ENCODE peak calls at places on chromosomes 6 and 20, in seven cellular contexts. One of them, this sample, is unnamed.

GRCh38 chr20:59314872-59315500 is 14.6 kb downstream of the EDN3 start:
- DNase-seq in HEK293T: no peak
- DNase-seq in NCI-H2081: no peak
- DNase-seq in H9: no peak
- DNase-seq in CD4-positive, alpha-beta memory T cell: no peak
- DNase-seq in T-helper 2 cell: no peak
- DNase-seq in iPS-NIHi11: no peak
- DNase-seq in this sample: no peak

GRCh38 chr6:34560366-34561226 is 4.5 kb upstream of the SPDEF start:
- DNase-seq in HEK293T: no peak
- DNase-seq in NCI-H2081: peak
- DNase-seq in H9: no peak
- DNase-seq in CD4-positive, alpha-beta memory T cell: no peak
- DNase-seq in T-helper 2 cell: no peak
- DNase-seq in iPS-NIHi11: no peak
- DNase-seq in this sample: peak

GRCh38 chr6:101666256-101666655 is 272.7 kb downstream of the GRIK2 start:
- DNase-seq in HEK293T: no peak
- DNase-seq in NCI-H2081: no peak
- DNase-seq in H9: no peak
- DNase-seq in CD4-positive, alpha-beta memory T cell: no peak
- DNase-seq in T-helper 2 cell: no peak
- DNase-seq in iPS-NIHi11: no peak
- DNase-seq in this sample: no peak

GRCh38 chr6:126957721-126958120 is 160.8 kb upstream of the RSPO3 start:
- DNase-seq in HEK293T: no peak
- DNase-seq in NCI-H2081: no peak
- DNase-seq in H9: no peak
- DNase-seq in CD4-positive, alpha-beta memory T cell: no peak
- DNase-seq in T-helper 2 cell: no peak
- DNase-seq in iPS-NIHi11: no peak
- DNase-seq in this sample: no peak

GRCh38 chr20:9977629-9978028 is 57.2 kb upstream of the ANKEF1 start:
- DNase-seq in HEK293T: no peak
- DNase-seq in NCI-H2081: no peak
- DNase-seq in H9: no peak
- DNase-seq in CD4-positive, alpha-beta memory T cell: no peak
- DNase-seq in T-helper 2 cell: no peak
- DNase-seq in iPS-NIHi11: no peak
- DNase-seq in this sample: no peak

GRCh38 chr20:8457978-8458377 is 325.9 kb downstream of the PLCB1 start:
- DNase-seq in HEK293T: no peak
- DNase-seq in NCI-H2081: no peak
- DNase-seq in H9: no peak
- DNase-seq in CD4-positive, alpha-beta memory T cell: no peak
- DNase-seq in T-helper 2 cell: no peak
- DNase-seq in iPS-NIHi11: no peak
- DNase-seq in this sample: no peak

GRCh38 chr20:35954907-35955251 is 577 bp upstream of the SCAND1 start:
- DNase-seq in HEK293T: no peak
- DNase-seq in NCI-H2081: no peak
- DNase-seq in H9: no peak
- DNase-seq in CD4-positive, alpha-beta memory T cell: peak
- DNase-seq in T-helper 2 cell: peak
- DNase-seq in iPS-NIHi11: no peak
- DNase-seq in this sample: no peak

GRCh38 chr6:20366082-20366834 is 35.4 kb upstream of the E2F3 start:
- DNase-seq in HEK293T: no peak
- DNase-seq in NCI-H2081: no peak
- DNase-seq in H9: no peak
- DNase-seq in CD4-positive, alpha-beta memory T cell: peak
- DNase-seq in T-helper 2 cell: no peak
- DNase-seq in iPS-NIHi11: no peak
- DNase-seq in this sample: no peak

GRCh38 chr6:148342146-148343027 is at the start of gene SASH1:
- DNase-seq in HEK293T: peak
- DNase-seq in NCI-H2081: peak
- DNase-seq in H9: peak
- DNase-seq in CD4-positive, alpha-beta memory T cell: peak
- DNase-seq in T-helper 2 cell: no peak
- DNase-seq in iPS-NIHi11: peak
- DNase-seq in this sample: peak

GRCh38 chr20:22797103-22797502 is 212.7 kb upstream of the FOXA2 start:
- DNase-seq in HEK293T: no peak
- DNase-seq in NCI-H2081: no peak
- DNase-seq in H9: no peak
- DNase-seq in CD4-positive, alpha-beta memory T cell: no peak
- DNase-seq in T-helper 2 cell: no peak
- DNase-seq in iPS-NIHi11: no peak
- DNase-seq in this sample: no peak

GRCh38 chr20:23289249-23289648 is 61.3 kb upstream of the NXT1 start:
- DNase-seq in HEK293T: no peak
- DNase-seq in NCI-H2081: no peak
- DNase-seq in H9: no peak
- DNase-seq in CD4-positive, alpha-beta memory T cell: no peak
- DNase-seq in T-helper 2 cell: no peak
- DNase-seq in iPS-NIHi11: no peak
- DNase-seq in this sample: no peak

GRCh38 chr6:144797881-144798589 is 512.9 kb downstream of the UTRN start:
- DNase-seq in HEK293T: no peak
- DNase-seq in NCI-H2081: no peak
- DNase-seq in H9: no peak
- DNase-seq in CD4-positive, alpha-beta memory T cell: no peak
- DNase-seq in T-helper 2 cell: no peak
- DNase-seq in iPS-NIHi11: no peak
- DNase-seq in this sample: no peak

GRCh38 chr20:53621482-53622246 is 28.0 kb upstream of the ZNF217 start:
- DNase-seq in HEK293T: peak
- DNase-seq in NCI-H2081: peak
- DNase-seq in H9: no peak
- DNase-seq in CD4-positive, alpha-beta memory T cell: no peak
- DNase-seq in T-helper 2 cell: no peak
- DNase-seq in iPS-NIHi11: no peak
- DNase-seq in this sample: peak